ENCODE peak calls at places on chromosomes 16 and 17, in five cellular contexts. H is sigmoid colon, B is endothelial cell of umbilical vein, F is Peyer's patch, V is body of pancreas. M is an unnamed sample.
A peak's percentile ranks its signal among the peaks of the same experiment; 100 is the strongest.

GRCh38 chr17:41340934-41341861 is 9.4 kb downstream of the KRT33A start:
- DNase-seq in B (no peak), F (no peak), H (no peak), V (no peak), M (no peak)

GRCh38 chr16:84177740-84178070 is 9.2 kb downstream of the TAF1C start:
- DNase-seq in V (no peak), H (no peak), F (no peak), B (no peak), M (peak; percentile 21)

GRCh38 chr17:4554441-4554996 is 665 bp downstream of the MYBBP1A start:
- DNase-seq in B (no peak), F (peak; percentile 51), H (peak; percentile 64), V (no peak), M (no peak)

GRCh38 chr17:41251261-41251660 is 1.8 kb downstream of the KRTAP9-4 start:
- DNase-seq in H (no peak), F (no peak), V (no peak), B (peak; percentile 0), M (no peak)

GRCh38 chr17:39484178-39484577 is 22.9 kb downstream of the CDK12 start:
- DNase-seq in V (no peak), F (no peak), H (no peak), B (no peak), M (no peak)

GRCh38 chr17:65593092-65593869 is 31.8 kb upstream of the AXIN2 start:
- DNase-seq in B (no peak), H (no peak), V (no peak), F (no peak), M (no peak)

GRCh38 chr16:2236362-2237075 is at the start of gene DNASE1L2:
- DNase-seq in H (peak; percentile 70), B (peak; percentile 25), V (no peak), F (no peak), M (no peak)

GRCh38 chr17:72176902-72177660 is 56.3 kb downstream of the SOX9 start:
- DNase-seq in B (no peak), V (no peak), F (no peak), H (no peak), M (no peak)

GRCh38 chr17:61574542-61575351 is 16.3 kb downstream of the NACA2 start:
- DNase-seq in H (no peak), V (no peak), F (no peak), B (peak; percentile 16), M (no peak)

GRCh38 chr16:15857779-15858560 is 1.1 kb upstream of the MYH11 start:
- DNase-seq in F (peak; percentile 50), V (peak; percentile 12), H (peak; percentile 94), B (peak; percentile 22), M (peak; percentile 74)

DNA sequence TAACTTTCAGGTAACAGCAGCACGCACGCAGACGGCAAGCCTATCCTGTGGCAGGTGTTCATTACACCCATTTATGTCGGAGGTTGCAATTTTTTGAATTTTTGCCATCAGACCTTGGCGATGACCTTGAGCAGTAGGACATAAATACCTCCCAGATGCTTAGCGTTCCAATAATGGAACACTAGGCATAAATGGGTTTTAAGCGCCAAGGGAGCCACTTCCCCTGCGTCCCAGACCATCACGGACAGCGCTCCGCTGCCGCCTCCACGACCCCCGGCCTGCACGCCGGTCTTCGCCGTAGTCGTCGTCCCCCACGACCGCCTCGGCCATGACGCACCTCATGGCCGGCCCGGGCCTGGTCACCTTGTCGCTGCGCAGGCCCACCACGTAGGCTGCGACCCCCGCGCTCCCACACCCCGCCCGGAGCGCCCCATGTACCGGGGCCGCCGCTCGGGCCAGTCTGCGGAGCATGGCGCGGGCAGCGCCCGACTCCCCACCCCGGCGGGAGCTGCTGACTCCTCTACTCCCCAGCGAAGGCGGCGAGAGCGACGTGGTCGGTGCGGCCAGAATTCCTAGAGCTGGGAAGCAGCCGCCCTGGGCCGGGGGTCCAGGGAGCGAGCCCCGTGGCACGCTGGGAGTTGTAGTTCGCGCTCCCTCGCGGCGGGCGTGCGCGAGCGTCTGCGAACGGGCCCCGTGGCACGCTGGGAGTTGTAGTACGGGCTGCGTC is 22.7 kb downstream of the TMEM235 start:
- DNase-seq in F (peak; percentile 90), V (peak; percentile 83), H (peak; percentile 89), B (peak; percentile 82), M (peak; percentile 73)
- TF ChIP-seq POLR2A in F (peak; percentile 49), V (no peak), H (peak; percentile 8), B (peak; percentile 66), M (peak; percentile 60)

DNA sequence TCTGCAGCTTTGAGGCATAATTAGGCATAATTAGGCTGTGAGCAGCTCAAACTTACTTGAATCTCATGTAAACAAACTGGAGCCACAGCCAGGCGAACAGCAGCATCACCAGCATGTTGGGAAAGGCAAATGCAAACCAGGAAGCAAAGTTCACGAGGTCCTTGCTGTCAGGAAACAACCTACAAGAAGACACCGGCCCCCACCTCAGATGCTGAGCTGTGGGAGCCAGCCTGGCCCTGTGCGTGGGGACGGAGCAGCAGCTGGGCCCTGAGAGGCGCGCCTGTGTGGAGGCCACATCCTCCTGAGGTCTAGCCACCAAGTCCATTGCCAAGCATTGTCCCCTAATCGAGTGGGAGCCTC is 12.2 kb downstream of the SLC13A5 start:
- DNase-seq in F (no peak), H (peak; percentile 30), B (no peak), V (no peak), M (no peak)
- H3K36me3 ChIP-seq in F (no peaks in the 10 kb centered on the region), H (no peaks in the 10 kb centered on the region), B (no peaks in the 10 kb centered on the region), V (no peaks in the 10 kb centered on the region), M (no peaks in the 10 kb centered on the region)

DNA sequence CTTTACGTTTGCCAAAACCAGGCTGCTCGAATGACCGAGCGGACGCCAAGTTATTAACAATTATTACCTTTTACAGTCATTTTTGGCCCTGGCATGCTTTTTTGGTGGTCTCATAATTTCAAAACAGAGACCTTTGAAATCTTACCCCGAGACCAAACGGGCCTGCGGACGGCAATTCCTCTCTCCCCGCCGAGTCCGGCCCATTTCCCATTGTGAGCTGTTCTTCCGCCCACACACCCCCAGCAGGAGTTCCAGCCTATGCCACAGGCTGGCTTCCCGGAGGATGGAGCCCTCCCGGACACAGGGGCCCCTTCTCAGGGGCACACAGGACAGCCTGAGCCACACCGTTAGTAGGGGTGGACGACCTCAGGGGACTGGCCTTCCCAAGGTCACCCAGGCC is 130.8 kb downstream of the C16orf95 start:
- DNase-seq in F (no peak), H (no peak), V (no peak), B (peak; percentile 50), M (no peak)
- H3K9me3 ChIP-seq in F (peaks cover 3% of the 10 kb centered on the region), H (peaks cover 10% of the 10 kb centered on the region), V (peaks cover 20% of the 10 kb centered on the region), B (no peaks in the 10 kb centered on the region), M (no peaks in the 10 kb centered on the region)

GRCh38 chr16:12611006-12611477 is 192.6 kb downstream of the CPPED1 start:
- DNase-seq in B (no peak), H (no peak), F (no peak), V (no peak), M (no peak)

GRCh38 chr16:12611916-12612597 is 191.6 kb downstream of the CPPED1 start:
- DNase-seq in H (no peak), B (no peak), F (no peak), V (no peak), M (no peak)

GRCh38 chr16:12613131-12613991 is 190.3 kb downstream of the CPPED1 start:
- DNase-seq in H (no peak), B (peak; percentile 18), F (peak; percentile 60), V (no peak), M (no peak)

GRCh38 chr16:12613992-12614661 is 189.6 kb downstream of the CPPED1 start:
- DNase-seq in F (no peak), H (no peak), V (no peak), B (no peak), M (no peak)

DNA sequence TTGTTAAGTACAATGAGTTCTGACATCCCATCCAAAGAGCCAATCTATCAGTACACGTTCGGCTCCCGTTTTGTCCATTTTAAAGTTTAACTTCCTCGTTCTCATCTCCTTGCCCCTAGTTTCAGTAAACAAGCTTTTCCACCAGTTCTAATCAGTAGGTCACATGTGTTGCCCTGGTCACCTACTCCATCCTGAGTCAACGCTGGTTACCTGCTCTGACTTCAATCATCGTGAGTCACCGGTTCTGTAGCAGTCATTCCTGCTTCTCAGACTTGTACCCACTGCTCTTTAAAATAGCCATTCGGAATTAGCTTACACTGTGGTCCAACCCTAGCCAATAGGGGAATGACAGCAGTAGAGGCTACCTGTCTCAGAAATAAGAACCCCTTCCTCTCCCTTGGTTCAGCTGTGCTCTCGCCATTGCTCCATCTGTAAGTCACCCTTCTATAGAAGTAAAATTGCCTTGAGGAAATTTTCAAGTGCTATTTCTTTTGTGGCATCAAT is 191.0 kb downstream of the CPPED1 start:
- DNase-seq in F (no peak), H (no peak), B (no peak), V (no peak), M (no peak)
- TF ChIP-seq POLR2A in F (no peak), H (no peak), B (no peak), V (no peak), M (no peak)

GRCh38 chr16:28166394-28167208 is 45.2 kb downstream of the XPO6 start:
- DNase-seq in H (no peak), F (no peak), B (peak; percentile 32), V (no peak), M (no peak)

GRCh38 chr16:28161626-28162025 is 50.1 kb downstream of the XPO6 start:
- DNase-seq in V (no peak), B (no peak), F (no peak), H (no peak), M (no peak)

GRCh38 chr16:28165549-28166046 is 46.2 kb downstream of the XPO6 start:
- DNase-seq in H (no peak), V (no peak), B (no peak), F (no peak), M (no peak)

GRCh38 chr16:28163699-28164584 is 47.8 kb downstream of the XPO6 start:
- DNase-seq in B (peak; percentile 11), V (no peak), F (no peak), H (no peak), M (no peak)

DNA sequence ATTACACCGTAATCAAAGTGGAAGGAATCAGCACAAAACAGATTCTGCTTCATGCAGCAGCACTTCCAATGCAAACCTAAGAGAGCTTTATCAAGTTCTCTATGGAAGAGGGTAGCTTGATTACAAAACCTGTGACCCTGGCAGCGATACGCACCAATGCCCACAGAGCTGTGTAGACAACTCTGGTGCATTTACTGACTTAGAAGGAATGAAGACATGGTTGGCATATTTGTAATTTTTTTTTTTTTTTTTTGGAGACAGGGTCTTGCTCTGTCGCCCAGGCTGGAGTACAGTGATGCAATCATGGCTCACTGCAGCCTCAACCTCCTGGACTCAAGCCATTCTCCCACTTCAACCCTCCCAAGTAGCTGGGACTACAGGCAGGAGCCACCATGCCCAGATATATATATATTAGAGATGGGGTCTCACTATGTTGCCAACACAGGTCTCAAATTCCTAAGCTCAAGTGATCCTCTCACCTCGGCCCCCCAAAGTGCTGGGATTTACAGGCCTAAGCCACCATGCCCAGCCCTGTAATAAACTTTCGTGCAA is 49.4 kb downstream of the XPO6 start:
- DNase-seq in H (no peak), F (no peak), B (no peak), V (no peak), M (no peak)
- H3K36me3 ChIP-seq in H (no peaks in the 10 kb centered on the region), F (peaks cover 34% of the 10 kb centered on the region), B (peaks cover 4% of the 10 kb centered on the region), V (peaks cover 20% of the 10 kb centered on the region), M (no peaks in the 10 kb centered on the region)

DNA sequence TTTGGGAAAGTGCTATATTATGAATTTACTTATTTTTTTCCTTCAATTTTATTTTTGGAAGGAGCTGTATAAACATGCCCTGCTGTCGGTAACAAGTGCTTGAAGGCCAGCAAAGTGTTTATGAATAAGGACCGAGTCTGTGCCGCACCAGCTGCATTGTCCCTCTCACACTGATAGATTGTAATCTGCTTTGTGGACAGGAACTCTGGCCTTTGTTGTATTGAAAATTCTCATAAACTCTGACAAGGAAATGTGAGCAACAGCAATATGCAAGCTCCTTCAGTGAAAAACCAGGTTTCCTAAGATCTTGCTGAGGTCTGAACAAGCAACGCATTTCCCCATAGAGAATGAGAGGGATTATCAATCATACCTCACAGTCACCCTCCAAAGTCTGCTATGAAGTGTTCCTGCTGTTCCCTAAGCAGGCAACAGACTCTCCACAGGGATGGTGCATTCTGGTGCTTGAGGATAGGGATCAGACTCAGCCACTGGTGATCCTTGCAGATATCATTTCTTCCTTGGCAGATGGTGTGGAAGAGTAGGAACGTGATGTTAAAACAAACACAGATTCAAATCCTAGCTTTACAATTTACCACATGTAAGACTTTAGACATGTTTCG is 109.6 kb downstream of the KCNJ2 start:
- DNase-seq in F (no peak), V (no peak), H (no peak), B (peak; percentile 83), M (no peak)
- H3K9me3 ChIP-seq in F (no peaks in the 10 kb centered on the region), V (no peaks in the 10 kb centered on the region), H (no peaks in the 10 kb centered on the region), B (no peaks in the 10 kb centered on the region), M (no peaks in the 10 kb centered on the region)

M was measured in uterus.